ENCODE peak calls at places on chromosome 19, in six cellular contexts. I, R, O, E, W and G are unnamed samples. For H3K27me3, H3K36me3 and H3K4me1, the result is how much of the 10 kb centered on the place peaks cover.

GRCh38 chr19:16445238-16446107 is 26.3 kb downstream of the EPS15L1 start:
- DNase-seq in I (peak), R (no peak), O (no peak), E (no peak), W (peak), G (no peak)

GRCh38 chr19:14347999-14348889 is 33.0 kb upstream of the ADGRE5 start:
- DNase-seq in I (peak), R (peak), O (peak), E (peak), W (peak), G (peak)

GRCh38 chr19:45505151-45505995 is 1.9 kb upstream of the VASP start:
- DNase-seq in I (no peak), R (no peak), O (no peak), E (no peak), W (no peak), G (no peak)

GRCh38 chr19:2291185-2291751 is 9.3 kb upstream of the PEAK3 start:
- DNase-seq in I (no peak), R (no peak), O (no peak), E (no peak), W (no peak), G (no peak)

GRCh38 chr19:48501446-48501960 is 10.1 kb downstream of the LMTK3 start:
- DNase-seq in I (no peak), R (peak), O (no peak), E (no peak), W (peak), G (peak)

GRCh38 chr19:50261446-50261970 is 58.1 kb downstream of the MYH14 start:
- DNase-seq in I (no peak), R (no peak), O (no peak), E (no peak), W (no peak), G (no peak)

GRCh38 chr19:18883530-18884304 is 12.2 kb downstream of the CERS1 start:
- DNase-seq in I (no peak), R (no peak), O (no peak), E (no peak), W (no peak), G (no peak)

GRCh38 chr19:39996218-39996810 is 546 bp upstream of the ZNF546 start:
- DNase-seq in I (peak), R (no peak), O (no peak), E (no peak), W (peak), G (no peak)

GRCh38 chr19:16017138-16017490 is 59.2 kb upstream of the TPM4 start:
- DNase-seq in I (no peak), R (no peak), O (no peak), E (no peak), W (no peak), G (no peak)

GRCh38 chr19:19459707-19460251 is 54.3 kb downstream of the GATAD2A start:
- DNase-seq in I (no peak), R (no peak), O (no peak), E (no peak), W (no peak), G (peak)

GRCh38 chr19:38015771-38016170 is 108.8 kb downstream of the SIPA1L3 start:
- DNase-seq in I (no peak), R (no peak), O (no peak), E (no peak), W (no peak), G (no peak)

GRCh38 chr19:4587527-4587926 is 28.0 kb upstream of the SEMA6B start:
- DNase-seq in I (no peak), R (no peak), O (no peak), E (no peak), W (no peak), G (no peak)

GRCh38 chr19:16628984-16629691 is 1.1 kb upstream of the MED26 start:
- DNase-seq in I (no peak), R (peak), O (peak), E (no peak), W (no peak), G (no peak)

GRCh38 chr19:47839913-47840312 is 18.2 kb downstream of the CRX start:
- DNase-seq in I (no peak), R (no peak), O (no peak), E (no peak), W (no peak), G (no peak)

GRCh38 chr19:55552206-55552605 is 6.9 kb upstream of the SBK3 start:
- DNase-seq in I (no peak), R (no peak), O (no peak), E (no peak), W (no peak), G (no peak)

GRCh38 chr19:16620018-16620417 is 8.0 kb downstream of the MED26 start:
- DNase-seq in I (no peak), R (no peak), O (no peak), E (no peak), W (no peak), G (no peak)

GRCh38 chr19:9672893-9673292 is 2.0 kb downstream of the ZNF562 start:
- DNase-seq in I (no peak), R (no peak), O (no peak), E (no peak), W (peak), G (no peak)

GRCh38 chr19:38706792-38707511 is 37.3 kb downstream of the CAPN12 start:
- DNase-seq in I (no peak), R (no peak), O (no peak), E (no peak), W (no peak), G (no peak)

GRCh38 chr19:1057185-1057857 is 9.6 kb upstream of the ARHGAP45 start:
- DNase-seq in I (no peak), R (no peak), O (no peak), E (no peak), W (no peak), G (no peak)

GRCh38 chr19:4456843-4457653 is 546 bp downstream of the UBXN6 start:
- DNase-seq in I (no peak), R (no peak), O (no peak), E (peak), W (no peak), G (no peak)

GRCh38 chr19:49546825-49547565 is 19.2 kb downstream of the RCN3 start:
- DNase-seq in I (peak), R (peak), O (peak), E (no peak), W (peak), G (peak)

GRCh38 chr19:28345811-28346210 is 867.1 kb downstream of the UQCRFS1 start:
- DNase-seq in I (no peak), R (no peak), O (no peak), E (no peak), W (no peak), G (no peak)
- H3K27me3 ChIP-seq in I (under half), R (under half), O (under half), E (under half), W (under half), G (under half)

DNA sequence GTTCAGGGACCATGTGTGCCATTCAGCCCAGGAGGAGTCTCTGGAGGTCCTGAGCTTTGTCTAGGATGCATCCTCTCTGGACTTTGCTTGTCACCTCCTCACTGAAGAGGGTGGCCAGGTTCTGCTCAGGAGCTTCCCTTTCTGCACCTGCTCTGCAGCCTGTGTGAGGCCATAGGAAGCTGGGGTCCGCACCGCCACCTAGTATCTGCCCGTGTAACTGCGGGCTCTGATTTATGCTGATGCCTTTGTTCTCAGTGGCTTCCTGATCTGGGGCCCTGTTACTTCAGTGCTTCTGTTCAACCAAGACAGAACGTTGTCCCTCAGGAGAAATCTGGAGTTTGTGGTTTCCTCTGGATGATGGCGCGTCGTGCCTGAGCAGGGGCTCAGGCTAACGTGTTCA is 15.5 kb downstream of the ZNF610 start:
- DNase-seq in I (no peak), R (no peak), O (no peak), E (no peak), W (no peak), G (no peak)
- H3K36me3 ChIP-seq in I (under half), R (under half), O (under half), E (half or more), W (under half), G (under half)

DNA sequence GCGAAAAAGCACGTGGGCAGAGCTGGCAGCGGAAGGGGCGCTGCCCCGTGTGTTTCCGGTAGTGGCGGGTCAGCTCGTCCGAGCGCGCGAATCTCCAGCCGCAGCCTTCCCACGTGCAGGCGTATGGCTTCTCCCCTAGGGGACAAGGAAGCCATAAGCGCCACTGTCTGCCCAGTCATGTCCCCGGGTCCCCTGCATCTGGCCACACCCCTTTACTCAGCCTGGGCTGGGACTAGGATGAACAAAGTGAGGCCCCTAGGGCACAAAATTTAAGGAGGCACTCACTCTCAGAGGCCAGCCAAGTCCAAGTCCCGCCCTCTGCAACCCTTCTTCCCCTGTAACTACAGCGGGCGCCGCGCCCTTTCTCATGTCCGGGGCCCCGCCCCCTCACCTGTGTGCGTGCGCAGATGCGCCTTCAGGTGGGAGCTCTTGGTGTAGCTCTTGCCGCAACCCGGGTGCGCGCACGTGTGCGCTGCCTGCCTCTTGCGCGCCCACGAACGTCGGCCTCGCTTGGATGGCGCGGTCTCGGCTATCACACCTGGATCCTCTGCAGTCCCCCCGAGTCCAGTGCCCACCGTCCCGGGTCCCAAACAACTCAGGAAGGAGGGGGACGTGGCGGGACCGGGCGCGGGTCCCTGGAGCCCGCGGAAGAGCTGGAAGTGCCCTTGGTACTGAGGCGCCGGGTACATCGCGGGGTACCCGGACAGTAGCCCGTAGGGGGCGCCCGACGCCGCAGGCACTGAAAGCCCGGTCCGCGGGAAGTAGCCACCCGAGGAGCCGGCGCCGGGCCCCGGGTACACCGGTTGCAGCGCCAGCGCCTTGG is 1.9 kb downstream of the KLF1 start:
- DNase-seq in I (no peak), R (peak), O (peak), E (peak), W (peak), G (peak)
- H3K4me1 ChIP-seq in I (under half), R (under half), O (under half), E (under half), W (under half), G (under half)

GRCh38 chr19:53908106-53908932 is 759 bp upstream of the CACNG7 start:
- DNase-seq in I (no peak), R (no peak), O (no peak), E (peak), W (no peak), G (no peak)
- H3K27me3 ChIP-seq in I (half or more), R (under half), O (half or more), E (half or more), W (under half), G (under half)

GRCh38 chr19:5651361-5651760 is 28.5 kb downstream of the SAFB start:
- DNase-seq in I (no peak), R (no peak), O (peak), E (no peak), W (no peak), G (no peak)

GRCh38 chr19:5652261-5652660 is 28.1 kb downstream of the MICOS13 start:
- DNase-seq in I (no peak), R (no peak), O (peak), E (no peak), W (no peak), G (no peak)

GRCh38 chr19:5654931-5655330 is 25.4 kb downstream of the MICOS13 start:
- DNase-seq in I (no peak), R (no peak), O (peak), E (no peak), W (no peak), G (no peak)

GRCh38 chr19:5655412-5655811 is 24.9 kb downstream of the MICOS13 start:
- DNase-seq in I (no peak), R (no peak), O (no peak), E (no peak), W (no peak), G (no peak)
- H3K36me3 ChIP-seq in I (half or more), R (under half), O (half or more), E (half or more), W (under half), G (half or more)

GRCh38 chr19:42553292-42554045 is 25.2 kb upstream of the CEACAM1 start:
- DNase-seq in I (no peak), R (no peak), O (no peak), E (peak), W (peak), G (no peak)
- H3K4me1 ChIP-seq in I (under half), R (under half), O (under half), E (under half), W (half or more), G (under half)